ENCODE peak calls at places on chromosomes 6 and 20, in nine cellular contexts. One of them, this sample, is unnamed.

GRCh38 chr6:63476302-63476701 is 96.0 kb upstream of the LOC128125822 start:
- DNase-seq in A549: no peak
- DNase-seq in mesenchymal stem cell: no peak
- DNase-seq in keratinocyte: no peak
- DNase-seq in DND-41: no peak
- DNase-seq in GM23338: peak
- DNase-seq in endothelial cell of umbilical vein: no peak
- DNase-seq in OCI-LY7: no peak
- DNase-seq in PC-3: no peak
- DNase-seq in this sample: no peak

GRCh38 chr6:24607310-24607709 is 38.7 kb downstream of the KIAA0319 start:
- DNase-seq in OCI-LY7: no peak
- DNase-seq in GM23338: no peak
- DNase-seq in DND-41: no peak
- DNase-seq in keratinocyte: no peak
- DNase-seq in mesenchymal stem cell: no peak
- DNase-seq in endothelial cell of umbilical vein: no peak
- DNase-seq in PC-3: no peak
- DNase-seq in A549: no peak
- DNase-seq in this sample: no peak

GRCh38 chr6:97177905-97178304 is 105.1 kb downstream of the MMS22L start:
- DNase-seq in keratinocyte: no peak
- DNase-seq in PC-3: peak
- DNase-seq in A549: no peak
- DNase-seq in endothelial cell of umbilical vein: no peak
- DNase-seq in mesenchymal stem cell: no peak
- DNase-seq in DND-41: no peak
- DNase-seq in OCI-LY7: no peak
- DNase-seq in GM23338: no peak
- DNase-seq in this sample: peak

GRCh38 chr6:100998111-100998510 is 117.0 kb upstream of the ASCC3 start:
- DNase-seq in endothelial cell of umbilical vein: no peak
- DNase-seq in GM23338: no peak
- DNase-seq in A549: no peak
- DNase-seq in DND-41: no peak
- DNase-seq in keratinocyte: no peak
- DNase-seq in OCI-LY7: no peak
- DNase-seq in mesenchymal stem cell: peak
- DNase-seq in PC-3: peak
- DNase-seq in this sample: peak

GRCh38 chr6:18362058-18362561 is 25.0 kb upstream of the RNF144B start:
- DNase-seq in OCI-LY7: peak
- DNase-seq in keratinocyte: no peak
- DNase-seq in GM23338: no peak
- DNase-seq in A549: no peak
- DNase-seq in endothelial cell of umbilical vein: peak
- DNase-seq in mesenchymal stem cell: peak
- DNase-seq in DND-41: no peak
- DNase-seq in PC-3: peak
- DNase-seq in this sample: peak

GRCh38 chr6:90548001-90548400 is 38.9 kb downstream of the MAP3K7 start:
- DNase-seq in OCI-LY7: no peak
- DNase-seq in keratinocyte: no peak
- DNase-seq in PC-3: no peak
- DNase-seq in endothelial cell of umbilical vein: no peak
- DNase-seq in mesenchymal stem cell: no peak
- DNase-seq in A549: no peak
- DNase-seq in DND-41: no peak
- DNase-seq in GM23338: no peak
- DNase-seq in this sample: no peak

GRCh38 chr6:45430590-45431202 is 53.0 kb upstream of the SUPT3H start:
- DNase-seq in keratinocyte: no peak
- DNase-seq in endothelial cell of umbilical vein: no peak
- DNase-seq in OCI-LY7: no peak
- DNase-seq in mesenchymal stem cell: no peak
- DNase-seq in PC-3: no peak
- DNase-seq in A549: no peak
- DNase-seq in GM23338: no peak
- DNase-seq in DND-41: no peak
- DNase-seq in this sample: peak

GRCh38 chr6:19354181-19354580 is 483.0 kb upstream of the ID4 start:
- DNase-seq in keratinocyte: no peak
- DNase-seq in DND-41: no peak
- DNase-seq in mesenchymal stem cell: no peak
- DNase-seq in OCI-LY7: no peak
- DNase-seq in PC-3: no peak
- DNase-seq in GM23338: no peak
- DNase-seq in A549: no peak
- DNase-seq in endothelial cell of umbilical vein: no peak
- DNase-seq in this sample: no peak

GRCh38 chr6:100366419-100366818 is 98.3 kb downstream of the SIM1 start:
- DNase-seq in PC-3: peak
- DNase-seq in OCI-LY7: no peak
- DNase-seq in DND-41: no peak
- DNase-seq in GM23338: no peak
- DNase-seq in mesenchymal stem cell: peak
- DNase-seq in keratinocyte: peak
- DNase-seq in endothelial cell of umbilical vein: peak
- DNase-seq in A549: peak
- DNase-seq in this sample: peak

GRCh38 chr20:64247970-64248841 is 7.3 kb upstream of the PCMTD2 start:
- DNase-seq in GM23338: no peak
- DNase-seq in DND-41: no peak
- DNase-seq in keratinocyte: no peak
- DNase-seq in mesenchymal stem cell: no peak
- DNase-seq in PC-3: no peak
- DNase-seq in OCI-LY7: no peak
- DNase-seq in A549: no peak
- DNase-seq in endothelial cell of umbilical vein: no peak
- DNase-seq in this sample: no peak

GRCh38 chr6:166331503-166332133 is 10.7 kb downstream of the SFT2D1 start:
- DNase-seq in GM23338: no peak
- DNase-seq in PC-3: no peak
- DNase-seq in OCI-LY7: no peak
- DNase-seq in keratinocyte: no peak
- DNase-seq in mesenchymal stem cell: no peak
- DNase-seq in endothelial cell of umbilical vein: no peak
- DNase-seq in DND-41: no peak
- DNase-seq in A549: no peak
- DNase-seq in this sample: no peak

GRCh38 chr6:166334878-166335277 is 7.5 kb downstream of the SFT2D1 start:
- DNase-seq in endothelial cell of umbilical vein: no peak
- DNase-seq in mesenchymal stem cell: no peak
- DNase-seq in DND-41: no peak
- DNase-seq in A549: no peak
- DNase-seq in OCI-LY7: no peak
- DNase-seq in PC-3: no peak
- DNase-seq in GM23338: no peak
- DNase-seq in keratinocyte: no peak
- DNase-seq in this sample: no peak

GRCh38 chr6:166333172-166333995 is 9.0 kb downstream of the SFT2D1 start:
- DNase-seq in DND-41: peak
- DNase-seq in GM23338: no peak
- DNase-seq in A549: no peak
- DNase-seq in mesenchymal stem cell: no peak
- DNase-seq in keratinocyte: no peak
- DNase-seq in PC-3: no peak
- DNase-seq in OCI-LY7: peak
- DNase-seq in endothelial cell of umbilical vein: no peak
- DNase-seq in this sample: no peak

GRCh38 chr6:166335378-166336366 is 6.7 kb downstream of the SFT2D1 start:
- DNase-seq in DND-41: no peak
- DNase-seq in mesenchymal stem cell: no peak
- DNase-seq in OCI-LY7: no peak
- DNase-seq in keratinocyte: no peak
- DNase-seq in GM23338: no peak
- DNase-seq in A549: no peak
- DNase-seq in PC-3: no peak
- DNase-seq in endothelial cell of umbilical vein: no peak
- DNase-seq in this sample: no peak

GRCh38 chr6:166330612-166331011 is 11.7 kb downstream of the SFT2D1 start:
- DNase-seq in endothelial cell of umbilical vein: no peak
- DNase-seq in DND-41: no peak
- DNase-seq in mesenchymal stem cell: peak
- DNase-seq in keratinocyte: no peak
- DNase-seq in GM23338: peak
- DNase-seq in A549: no peak
- DNase-seq in PC-3: no peak
- DNase-seq in OCI-LY7: no peak
- DNase-seq in this sample: peak
- H3K4me2 ChIP-seq in endothelial cell of umbilical vein: no peak
- H3K4me2 ChIP-seq in DND-41: peak
- H3K4me2 ChIP-seq in mesenchymal stem cell: peak
- H3K4me2 ChIP-seq in keratinocyte: no peak
- H3K4me2 ChIP-seq in GM23338: peak
- H3K4me2 ChIP-seq in A549: no peak
- H3K4me2 ChIP-seq in PC-3: no peak
- H3K4me2 ChIP-seq in OCI-LY7: no peak
- H3K4me2 ChIP-seq in this sample: no peak

GRCh38 chr6:30447237-30447636 is 42.1 kb upstream of the HLA-E start:
- DNase-seq in PC-3: peak
- DNase-seq in GM23338: peak
- DNase-seq in keratinocyte: no peak
- DNase-seq in mesenchymal stem cell: peak
- DNase-seq in A549: peak
- DNase-seq in OCI-LY7: no peak
- DNase-seq in endothelial cell of umbilical vein: peak
- DNase-seq in DND-41: no peak
- DNase-seq in this sample: no peak

GRCh38 chr6:30450548-30450907 is 38.8 kb upstream of the HLA-E start:
- DNase-seq in endothelial cell of umbilical vein: no peak
- DNase-seq in GM23338: peak
- DNase-seq in DND-41: no peak
- DNase-seq in A549: no peak
- DNase-seq in mesenchymal stem cell: no peak
- DNase-seq in OCI-LY7: no peak
- DNase-seq in keratinocyte: no peak
- DNase-seq in PC-3: no peak
- DNase-seq in this sample: no peak

GRCh38 chr6:30452736-30453507 is 36.4 kb upstream of the HLA-E start:
- DNase-seq in GM23338: peak
- DNase-seq in A549: no peak
- DNase-seq in PC-3: no peak
- DNase-seq in DND-41: no peak
- DNase-seq in keratinocyte: no peak
- DNase-seq in mesenchymal stem cell: no peak
- DNase-seq in endothelial cell of umbilical vein: no peak
- DNase-seq in OCI-LY7: no peak
- DNase-seq in this sample: no peak

GRCh38 chr6:30446259-30446658 is 43.0 kb upstream of the HLA-E start:
- DNase-seq in mesenchymal stem cell: no peak
- DNase-seq in DND-41: no peak
- DNase-seq in A549: no peak
- DNase-seq in GM23338: no peak
- DNase-seq in keratinocyte: no peak
- DNase-seq in PC-3: no peak
- DNase-seq in OCI-LY7: no peak
- DNase-seq in endothelial cell of umbilical vein: no peak
- DNase-seq in this sample: no peak

GRCh38 chr6:30450908-30451818 is 38.1 kb upstream of the HLA-E start:
- DNase-seq in keratinocyte: no peak
- DNase-seq in DND-41: peak
- DNase-seq in PC-3: no peak
- DNase-seq in A549: no peak
- DNase-seq in endothelial cell of umbilical vein: no peak
- DNase-seq in mesenchymal stem cell: peak
- DNase-seq in OCI-LY7: no peak
- DNase-seq in GM23338: peak
- DNase-seq in this sample: peak
- H3K4me2 ChIP-seq in keratinocyte: peak
- H3K4me2 ChIP-seq in DND-41: peak
- H3K4me2 ChIP-seq in PC-3: no peak
- H3K4me2 ChIP-seq in A549: no peak
- H3K4me2 ChIP-seq in endothelial cell of umbilical vein: no peak
- H3K4me2 ChIP-seq in mesenchymal stem cell: no peak
- H3K4me2 ChIP-seq in OCI-LY7: no peak
- H3K4me2 ChIP-seq in GM23338: peak
- H3K4me2 ChIP-seq in this sample: peak

DNA sequence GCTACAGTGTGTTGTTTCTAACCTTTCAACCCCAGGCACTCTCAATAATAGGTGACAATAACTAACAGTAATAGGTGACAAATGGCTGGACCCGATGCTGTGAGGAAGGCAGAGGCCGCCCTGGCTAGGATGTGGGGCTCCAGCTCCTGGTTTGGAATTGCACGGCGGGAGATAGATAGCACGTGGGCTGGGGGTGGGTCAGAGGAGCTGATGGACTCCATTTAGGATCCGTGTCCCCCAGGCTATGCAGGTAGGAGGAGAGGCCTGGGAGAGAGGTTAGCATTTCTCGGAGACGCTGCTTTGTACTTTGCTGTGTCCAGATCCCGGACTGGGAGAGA is 61.4 kb downstream of the EZR start:
- DNase-seq in DND-41: no peak
- DNase-seq in endothelial cell of umbilical vein: no peak
- DNase-seq in keratinocyte: no peak
- DNase-seq in PC-3: no peak
- DNase-seq in OCI-LY7: no peak
- DNase-seq in A549: no peak
- DNase-seq in GM23338: no peak
- DNase-seq in mesenchymal stem cell: no peak
- DNase-seq in this sample: no peak
- H3K4me2 ChIP-seq in DND-41: no peak
- H3K4me2 ChIP-seq in endothelial cell of umbilical vein: no peak
- H3K4me2 ChIP-seq in keratinocyte: no peak
- H3K4me2 ChIP-seq in PC-3: no peak
- H3K4me2 ChIP-seq in OCI-LY7: no peak
- H3K4me2 ChIP-seq in A549: no peak
- H3K4me2 ChIP-seq in GM23338: no peak
- H3K4me2 ChIP-seq in mesenchymal stem cell: no peak
- H3K4me2 ChIP-seq in this sample: no peak

GRCh38 chr20:57158474-57158873 is 108.0 kb downstream of the BMP7 start:
- DNase-seq in endothelial cell of umbilical vein: no peak
- DNase-seq in OCI-LY7: no peak
- DNase-seq in PC-3: no peak
- DNase-seq in GM23338: no peak
- DNase-seq in mesenchymal stem cell: no peak
- DNase-seq in keratinocyte: no peak
- DNase-seq in DND-41: no peak
- DNase-seq in A549: no peak
- DNase-seq in this sample: no peak

GRCh38 chr20:57155415-57155814 is 111.0 kb downstream of the BMP7 start:
- DNase-seq in mesenchymal stem cell: no peak
- DNase-seq in OCI-LY7: no peak
- DNase-seq in PC-3: no peak
- DNase-seq in DND-41: no peak
- DNase-seq in GM23338: no peak
- DNase-seq in keratinocyte: no peak
- DNase-seq in A549: no peak
- DNase-seq in endothelial cell of umbilical vein: no peak
- DNase-seq in this sample: no peak

GRCh38 chr20:57159193-57159851 is 107.1 kb downstream of the BMP7 start:
- DNase-seq in keratinocyte: no peak
- DNase-seq in OCI-LY7: no peak
- DNase-seq in A549: no peak
- DNase-seq in endothelial cell of umbilical vein: no peak
- DNase-seq in GM23338: peak
- DNase-seq in PC-3: no peak
- DNase-seq in DND-41: no peak
- DNase-seq in mesenchymal stem cell: no peak
- DNase-seq in this sample: no peak

GRCh38 chr20:57156050-57156770 is 110.2 kb downstream of the BMP7 start:
- DNase-seq in endothelial cell of umbilical vein: no peak
- DNase-seq in mesenchymal stem cell: no peak
- DNase-seq in GM23338: no peak
- DNase-seq in keratinocyte: no peak
- DNase-seq in A549: no peak
- DNase-seq in DND-41: no peak
- DNase-seq in PC-3: no peak
- DNase-seq in OCI-LY7: no peak
- DNase-seq in this sample: no peak

GRCh38 chr20:57157106-57157691 is 109.2 kb downstream of the BMP7 start:
- DNase-seq in endothelial cell of umbilical vein: no peak
- DNase-seq in A549: no peak
- DNase-seq in keratinocyte: no peak
- DNase-seq in OCI-LY7: no peak
- DNase-seq in mesenchymal stem cell: no peak
- DNase-seq in PC-3: no peak
- DNase-seq in DND-41: no peak
- DNase-seq in GM23338: no peak
- DNase-seq in this sample: no peak
- H3K4me2 ChIP-seq in endothelial cell of umbilical vein: no peak
- H3K4me2 ChIP-seq in A549: no peak
- H3K4me2 ChIP-seq in keratinocyte: no peak
- H3K4me2 ChIP-seq in OCI-LY7: no peak
- H3K4me2 ChIP-seq in mesenchymal stem cell: no peak
- H3K4me2 ChIP-seq in PC-3: no peak
- H3K4me2 ChIP-seq in DND-41: no peak
- H3K4me2 ChIP-seq in GM23338: no peak
- H3K4me2 ChIP-seq in this sample: no peak